ENCODE peak calls at places on chromosomes 5 and 9, in seven cellular contexts. R is right atrium auricular region, O is upper lobe of right lung, Z is astrocyte of the spinal cord, P is BJ, H is head of caudate nucleus, Q is SK-N-DZ. A is an unnamed sample.

GRCh38 chr9:7228786-7229185 is 471.0 kb downstream of the KDM4C start:
- DNase-seq in R (no peak), O (no peak), Z (no peak), P (no peak), H (no peak), Q (peak), A (no peak)

GRCh38 chr5:177399903-177400868 is at the start of gene PFN3:
- DNase-seq in R (no peak), O (no peak), Z (peak), P (no peak), H (no peak), Q (no peak), A (no peak)

GRCh38 chr5:40630166-40630565 is 49.5 kb upstream of the PTGER4 start:
- DNase-seq in R (no peak), O (no peak), Z (no peak), P (no peak), H (no peak), Q (no peak), A (no peak)

GRCh38 chr5:144100702-144101101 is 69.8 kb downstream of the YIPF5 start:
- DNase-seq in R (no peak), O (no peak), Z (no peak), P (no peak), H (no peak), Q (no peak), A (no peak)

GRCh38 chr9:93133641-93134017 is 422 bp downstream of the NINJ1 start:
- DNase-seq in R (peak), O (peak), Z (peak), P (no peak), H (peak), Q (peak), A (peak)

GRCh38 chr5:54491326-54491725 is 26.2 kb upstream of the SNX18 start:
- DNase-seq in R (no peak), O (no peak), Z (no peak), P (no peak), H (no peak), Q (no peak), A (no peak)

GRCh38 chr5:74517700-74518099 is 122.8 kb downstream of the ENC1 start:
- DNase-seq in R (no peak), O (no peak), Z (peak), P (no peak), H (no peak), Q (no peak), A (no peak)

GRCh38 chr5:181052928-181053759 is 13.1 kb downstream of the BTNL9 start:
- DNase-seq in R (peak), O (peak), Z (no peak), P (no peak), H (no peak), Q (no peak), A (no peak)

GRCh38 chr5:56871755-56872154 is 37.6 kb upstream of the SETD9 start:
- DNase-seq in R (no peak), O (no peak), Z (no peak), P (no peak), H (no peak), Q (no peak), A (no peak)

GRCh38 chr5:157808043-157808442 is 50.9 kb downstream of the CLINT1 start:
- DNase-seq in R (no peak), O (no peak), Z (no peak), P (no peak), H (no peak), Q (no peak), A (no peak)

GRCh38 chr5:157072508-157072907 is 13.6 kb upstream of the HAVCR1 start:
- DNase-seq in R (no peak), O (no peak), Z (no peak), P (no peak), H (no peak), Q (no peak), A (no peak)

GRCh38 chr9:127318651-127319167 is 54.1 kb downstream of the GARNL3 start:
- DNase-seq in R (no peak), O (no peak), Z (peak), P (no peak), H (no peak), Q (no peak), A (no peak)

GRCh38 chr5:113061851-113062631 is 85.4 kb downstream of the DCP2 start:
- DNase-seq in R (no peak), O (no peak), Z (peak), P (peak), H (no peak), Q (no peak), A (no peak)

GRCh38 chr5:174323878-174324281 is 278.4 kb downstream of the NSG2 start:
- DNase-seq in R (no peak), O (no peak), Z (peak), P (no peak), H (peak), Q (peak), A (no peak)

GRCh38 chr9:120464176-120464575 is 115.8 kb downstream of the CDK5RAP2 start:
- DNase-seq in R (no peak), O (no peak), Z (no peak), P (no peak), H (no peak), Q (no peak), A (no peak)